ENCODE peak calls at places on chromosome 11, in four cellular contexts. X is NCI-H187, O is RCC 7860, K is choroid plexus epithelial cell. H is an unnamed sample.

GRCh38 chr11:74072721-74073120 is 63.8 kb upstream of the UCP3 start:
- DNase-seq in X (no peak), O (no peak), K (no peak), H (no peak)

GRCh38 chr11:75677275-75677674 is 8.4 kb upstream of the MAP6 start:
- DNase-seq in X (no peak), O (no peak), K (no peak), H (no peak)

GRCh38 chr11:47378011-47378835 is at the start of gene SPI1:
- DNase-seq in X (no peak), O (no peak), K (no peak), H (no peak)

GRCh38 chr11:41392591-41392990 is 66.9 kb downstream of the LRRC4C start:
- DNase-seq in X (no peak), O (no peak), K (no peak), H (no peak)

GRCh38 chr11:113026778-113027177 is 65.6 kb downstream of the NCAM1 start:
- DNase-seq in X (no peak), O (no peak), K (no peak), H (no peak)

GRCh38 chr11:20015529-20016427 is 144.5 kb downstream of the DBX1 start:
- DNase-seq in X (no peak), O (no peak), K (no peak), H (no peak)

GRCh38 chr11:118690553-118691304 is 11.3 kb upstream of the TREH start:
- DNase-seq in X (no peak), O (no peak), K (no peak), H (no peak)

GRCh38 chr11:12112731-12113130 is 2.3 kb downstream of the MICAL2 start:
- DNase-seq in X (no peak), O (no peak), K (no peak), H (no peak)

GRCh38 chr11:73386026-73386425 is 9.8 kb downstream of the RELT start:
- DNase-seq in X (no peak), O (no peak), K (no peak), H (no peak)

GRCh38 chr11:36273110-36273509 is 16.1 kb downstream of the COMMD9 start:
- DNase-seq in X (no peak), O (no peak), K (peak; percentile 25), H (no peak)

GRCh38 chr11:61072316-61073109 is 29.8 kb upstream of the CD5 start:
- DNase-seq in X (no peak), O (no peak), K (no peak), H (no peak)

GRCh38 chr11:83680351-83680750 is 394.2 kb upstream of the CCDC90B start:
- DNase-seq in X (peak; percentile 63), O (no peak), K (no peak), H (no peak)

GRCh38 chr11:114280696-114281095 is 15.5 kb upstream of the NNMT start:
- DNase-seq in X (no peak), O (peak; percentile 69), K (peak; percentile 92), H (peak; percentile 69)

GRCh38 chr11:41246399-41246745 is 213.1 kb downstream of the LRRC4C start:
- DNase-seq in X (no peak), O (no peak), K (no peak), H (no peak)

GRCh38 chr11:13216019-13217006 is 61.3 kb upstream of the BMAL1 start:
- DNase-seq in X (no peak), O (peak; percentile 98), K (peak; percentile 82), H (peak; percentile 89)

GRCh38 chr11:13008625-13009475 is at the start of gene RASSF10:
- DNase-seq in X (no peak), O (no peak), K (no peak), H (peak; percentile 8)

GRCh38 chr11:126163074-126163700 is 48.3 kb downstream of the RPUSD4 start:
- DNase-seq in X (no peak), O (peak; percentile 95), K (peak; percentile 16), H (no peak)

GRCh38 chr11:126403658-126404057 is 48.2 kb downstream of the ST3GAL4 start:
- DNase-seq in X (no peak), O (no peak), K (no peak), H (no peak)

GRCh38 chr11:70696564-70696963 is 298.2 kb downstream of the CTTN start:
- DNase-seq in X (no peak), O (no peak), K (no peak), H (no peak)

GRCh38 chr11:134266440-134266839 is 9.7 kb upstream of the GLB1L3 start:
- DNase-seq in X (no peak), O (no peak), K (no peak), H (no peak)

GRCh38 chr11:122910775-122911174 is 28.2 kb downstream of the JHY start:
- DNase-seq in X (no peak), O (no peak), K (peak; percentile 66), H (no peak)

GRCh38 chr11:11119917-11120316 is 233.1 kb downstream of the CSNK2A3 start:
- DNase-seq in X (no peak), O (no peak), K (no peak), H (no peak)

GRCh38 chr11:25244126-25244525 is 747.3 kb downstream of the LUZP2 start:
- DNase-seq in X (no peak), O (no peak), K (no peak), H (no peak)

GRCh38 chr11:86596861-86597632 is 75.4 kb downstream of the ME3 start:
- DNase-seq in X (no peak), O (no peak), K (peak; percentile 71), H (peak; percentile 12)

H was measured in hepatic stellate cell.